ENCODE peak calls at places on chromosomes 6 and 20, in ten cellular contexts. A is left ventricle myocardium inferior, P is fibroblast of lung, U is foreskin keratinocyte, D is cardiac muscle cell, M is tibial artery, Z is GM06990, S is neural progenitor cell, F is kidney epithelial cell, W is WERI-Rb-1. B is an unnamed sample. For H3K27me3, the result is how much of the 10 kb centered on the place peaks cover.

GRCh38 chr6:133682506-133683290 is 206.2 kb upstream of the TCF21 start:
- DNase-seq in F (no peak), P (peak), Z (no peak), S (no peak), D (no peak), U (no peak), A (no peak), M (no peak), W (no peak), B (no peak)

GRCh38 chr6:144264270-144265060 is 20.7 kb upstream of the UTRN start:
- DNase-seq in S (peak), F (peak), W (no peak), M (no peak), U (peak), Z (no peak), D (peak), A (no peak), P (peak), B (peak)

GRCh38 chr6:170144952-170145587 is 145.8 kb downstream of the DLL1 start:
- DNase-seq in S (no peak), P (no peak), W (no peak), U (peak), A (no peak), D (no peak), M (no peak), Z (no peak), F (no peak), B (no peak)

GRCh38 chr20:25308671-25309394 is 60.9 kb downstream of the PYGB start:
- DNase-seq in W (no peak), U (no peak), D (peak), M (no peak), Z (no peak), S (no peak), A (no peak), F (no peak), P (peak), B (no peak)

GRCh38 chr6:29129326-29130012 is 21.6 kb downstream of the OR2J3 start:
- DNase-seq in P (no peak), Z (no peak), M (no peak), W (no peak), S (no peak), D (no peak), F (no peak), A (no peak), U (no peak), B (no peak)

GRCh38 chr20:14989891-14990290 is 652.5 kb upstream of the FLRT3 start:
- DNase-seq in W (no peak), P (no peak), D (no peak), F (no peak), Z (no peak), A (no peak), U (no peak), M (no peak), S (no peak), B (no peak)

GRCh38 chr6:35497571-35498406 is 910 bp upstream of the TEAD3 start:
- DNase-seq in M (peak), U (peak), Z (peak), P (peak), W (peak), F (no peak), D (peak), A (peak), S (peak), B (peak)

GRCh38 chr6:32153252-32153834 is 598 bp upstream of the PPT2 start:
- DNase-seq in S (peak), M (peak), A (no peak), U (no peak), D (no peak), W (no peak), F (no peak), P (peak), Z (no peak), B (no peak)

GRCh38 chr6:28336284-28337024 is 506 bp upstream of the ZSCAN31 start:
- DNase-seq in M (no peak), W (peak), F (peak), A (no peak), D (peak), P (peak), U (no peak), S (peak), Z (no peak), B (no peak)

GRCh38 chr6:21305827-21306469 is 287.6 kb upstream of the SOX4 start:
- DNase-seq in Z (no peak), M (no peak), W (no peak), F (peak), U (peak), D (peak), P (peak), S (no peak), A (no peak), B (no peak)

GRCh38 chr6:169205176-169206160 is 48.2 kb downstream of the THBS2 start:
- DNase-seq in U (no peak), S (no peak), A (no peak), W (no peak), D (peak), P (peak), Z (no peak), F (no peak), M (no peak), B (no peak)

GRCh38 chr20:54698373-54698772 is 223.0 kb downstream of the DOK5 start:
- DNase-seq in S (no peak), D (no peak), P (no peak), U (no peak), M (no peak), W (no peak), A (no peak), Z (no peak), F (no peak), B (no peak)

GRCh38 chr6:6284231-6284966 is 36.1 kb downstream of the F13A1 start:
- DNase-seq in U (no peak), D (no peak), F (no peak), M (no peak), P (no peak), S (no peak), A (no peak), Z (peak), W (no peak), B (no peak)

GRCh38 chr6:152484806-152485205 is 152.4 kb downstream of the SYNE1 start:
- DNase-seq in U (no peak), F (no peak), Z (no peak), M (no peak), P (no peak), D (no peak), A (no peak), S (no peak), W (no peak), B (no peak)

GRCh38 chr6:80520195-80520594 is 413.7 kb downstream of the BCKDHB start:
- DNase-seq in W (no peak), M (no peak), A (no peak), D (peak), F (no peak), U (peak), P (peak), S (no peak), Z (peak), B (no peak)

GRCh38 chr20:64009811-64010387 is 26.1 kb upstream of the C20orf204 start:
- DNase-seq in D (no peak), Z (no peak), M (no peak), U (no peak), W (no peak), P (no peak), F (no peak), S (no peak), A (no peak), B (no peak)

GRCh38 chr6:42257614-42258013 is 40.0 kb upstream of the MRPS10 start:
- DNase-seq in D (no peak), A (no peak), M (no peak), Z (no peak), P (no peak), U (no peak), W (no peak), F (no peak), S (peak), B (no peak)

GRCh38 chr6:170205534-170206316 is 85.2 kb downstream of the DLL1 start:
- DNase-seq in D (no peak), M (peak), U (no peak), W (no peak), Z (no peak), S (no peak), A (no peak), P (no peak), F (no peak), B (no peak)

DNA sequence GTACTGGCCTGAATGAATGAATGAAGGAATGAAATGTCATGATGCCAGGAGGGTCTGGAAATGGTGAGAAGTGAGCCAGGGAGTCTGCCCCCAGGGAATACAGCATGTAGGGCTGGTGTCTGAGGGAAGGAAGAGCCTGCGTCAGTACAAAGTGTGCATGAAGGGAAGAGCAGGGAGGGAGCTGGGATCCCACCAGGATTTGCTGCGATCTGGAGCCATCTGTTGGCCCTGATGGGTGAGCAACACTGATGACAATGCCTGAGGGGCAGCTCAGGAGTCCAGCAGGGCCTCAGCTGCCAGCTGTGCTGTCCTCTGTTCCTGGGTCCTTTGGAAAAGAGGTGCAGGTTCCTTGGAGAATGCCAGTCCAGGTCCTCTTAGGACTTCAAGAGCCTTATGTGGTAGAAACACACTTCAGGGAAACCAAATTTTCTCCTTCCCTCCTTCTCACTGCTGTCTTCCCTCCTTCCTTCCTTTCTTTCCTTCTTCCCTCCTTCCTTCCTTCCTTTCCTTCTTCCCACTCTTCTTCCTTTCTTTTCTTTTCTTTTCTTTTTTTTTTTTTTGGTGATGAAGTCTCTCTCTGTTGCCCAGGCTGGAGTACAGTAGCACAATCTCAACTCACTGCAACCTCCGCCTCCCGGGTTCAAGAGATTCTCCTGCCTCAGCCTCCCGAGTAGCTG is 11.5 kb downstream of the BPI start:
- DNase-seq in P (peak), U (no peak), M (no peak), W (peak), F (no peak), D (peak), A (no peak), S (peak), Z (no peak), B (no peak)
- TF ChIP-seq CTCF in P (peak), U (peak), M (peak), W (peak), F (peak), D (peak), A (no peak), S (peak), Z (no peak), B (no peak)

GRCh38 chr20:17843246-17844132 is 125.1 kb downstream of the SNX5 start:
- DNase-seq in W (no peak), A (peak), Z (no peak), D (peak), M (peak), F (peak), P (peak), S (no peak), U (peak), B (no peak)

GRCh38 chr20:17845701-17846475 is 122.7 kb downstream of the SNX5 start:
- DNase-seq in P (peak), S (no peak), Z (no peak), A (no peak), F (no peak), D (no peak), M (no peak), U (no peak), W (no peak), B (no peak)

GRCh38 chr20:17841751-17842191 is 126.8 kb downstream of the SNX5 start:
- DNase-seq in P (peak), S (no peak), A (peak), M (peak), U (no peak), W (no peak), F (no peak), Z (no peak), D (peak), B (no peak)

GRCh38 chr20:17844549-17845298 is 123.9 kb downstream of the SNX5 start:
- DNase-seq in A (no peak), S (no peak), D (no peak), F (no peak), U (no peak), M (no peak), P (no peak), W (no peak), Z (no peak), B (no peak)

GRCh38 chr20:17844133-17844429 is 124.5 kb downstream of the SNX5 start:
- DNase-seq in A (no peak), W (no peak), U (no peak), Z (no peak), M (no peak), S (no peak), F (no peak), P (no peak), D (no peak), B (no peak)
- H3K27me3 ChIP-seq in A (under half), W (under half), U (under half), Z (under half), M (under half), S (under half), F (under half), P (under half), D (under half), B (under half)

DNA sequence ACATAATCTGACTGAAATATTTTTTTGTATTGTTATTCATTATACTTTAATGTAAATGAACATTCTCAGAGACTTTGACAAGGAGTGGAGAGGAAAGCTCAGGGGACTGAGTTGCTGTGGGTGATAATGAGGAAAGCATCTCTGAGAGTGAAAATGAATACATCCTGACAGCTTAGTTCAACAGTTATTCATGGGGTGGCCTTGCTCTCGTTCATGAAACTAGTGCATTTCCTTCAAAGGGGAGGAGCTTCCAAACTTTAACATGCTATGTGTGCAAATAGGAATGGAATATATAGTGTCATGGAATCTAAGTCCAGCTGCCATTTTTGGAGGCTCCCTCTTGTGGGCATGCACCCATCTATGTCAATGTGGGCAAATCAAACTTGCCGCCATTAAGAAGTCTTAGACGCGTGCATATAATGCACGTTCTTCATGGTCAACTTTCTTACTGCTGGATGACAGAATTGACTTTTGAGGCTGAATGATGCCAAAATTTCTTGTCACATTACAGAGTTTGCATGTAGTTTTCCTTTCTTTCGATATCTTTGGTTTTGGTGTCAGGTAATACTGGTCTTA is 124.3 kb upstream of the TMEM170B start:
- DNase-seq in M (no peak), S (no peak), U (no peak), D (no peak), F (no peak), P (no peak), A (no peak), Z (no peak), W (no peak), B (no peak)
- TF ChIP-seq CTCF in M (no peak), S (peak), U (peak), D (no peak), F (no peak), P (no peak), A (peak), Z (peak), W (no peak), B (no peak)

GRCh38 chr6:25872804-25873203 is 1.2 kb downstream of the SLC17A3 start:
- DNase-seq in Z (no peak), W (no peak), P (no peak), S (no peak), M (no peak), D (no peak), F (no peak), U (no peak), A (no peak), B (no peak)

GRCh38 chr6:25876203-25876602 is 2.2 kb upstream of the SLC17A3 start:
- DNase-seq in P (no peak), U (no peak), A (no peak), Z (no peak), D (no peak), S (no peak), W (no peak), M (no peak), F (no peak), B (no peak)

GRCh38 chr6:25875563-25875905 is 1.5 kb upstream of the SLC17A3 start:
- DNase-seq in U (no peak), S (no peak), A (no peak), P (no peak), D (no peak), W (no peak), M (no peak), Z (no peak), F (no peak), B (no peak)

GRCh38 chr6:25874118-25874517 is at the start of gene SLC17A3:
- DNase-seq in P (no peak), A (no peak), U (no peak), Z (no peak), W (no peak), F (no peak), S (no peak), D (no peak), M (no peak), B (no peak)

GRCh38 chr6:25874822-25875562 is 949 bp upstream of the SLC17A3 start:
- DNase-seq in A (no peak), Z (no peak), F (no peak), U (no peak), D (peak), W (no peak), M (no peak), P (no peak), S (no peak), B (no peak)
- H3K27me3 ChIP-seq in A (under half), Z (under half), F (under half), U (under half), D (under half), W (under half), M (under half), P (under half), S (under half), B (under half)

DNA sequence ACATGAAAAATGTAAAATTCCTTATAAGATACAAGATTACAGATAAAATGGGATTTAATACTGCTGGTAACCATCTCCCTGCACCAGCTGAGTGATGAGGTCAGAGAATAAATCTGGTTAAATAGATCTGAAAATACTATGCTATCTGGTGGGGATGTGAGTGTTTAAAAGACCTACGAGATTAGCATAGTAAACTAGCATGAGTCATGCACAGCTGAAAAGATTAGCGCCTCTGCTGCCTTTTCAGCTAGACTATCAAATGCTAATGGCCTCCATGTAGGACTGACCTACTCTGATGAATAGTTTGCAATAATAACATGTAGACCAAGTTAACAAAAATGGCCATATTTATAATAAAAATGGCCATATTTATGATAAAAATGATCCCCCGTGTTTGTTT is 553.3 kb downstream of the C6orf118 start:
- DNase-seq in P (no peak), U (no peak), A (no peak), M (no peak), D (peak), W (peak), S (peak), Z (no peak), F (no peak), B (no peak)
- TF ChIP-seq CTCF in P (no peak), U (no peak), A (no peak), M (no peak), D (no peak), W (no peak), S (no peak), Z (no peak), F (no peak), B (no peak)

GRCh38 chr20:59270380-59270779 is 30.0 kb upstream of the EDN3 start:
- DNase-seq in S (no peak), U (no peak), W (no peak), D (no peak), Z (no peak), A (no peak), F (no peak), M (no peak), P (no peak), B (no peak)
- H3K27me3 ChIP-seq in S (under half), U (under half), W (under half), D (under half), Z (under half), A (half or more), F (under half), M (under half), P (under half), B (under half)

GRCh38 chr20:38172344-38172743 is 7.3 kb upstream of the TGM2 start:
- DNase-seq in S (no peak), M (no peak), D (peak), W (no peak), A (no peak), U (no peak), F (no peak), Z (no peak), P (no peak), B (no peak)

GRCh38 chr20:38170914-38171300 is 5.8 kb upstream of the TGM2 start:
- DNase-seq in P (no peak), W (no peak), S (no peak), A (peak), U (no peak), F (no peak), M (peak), Z (no peak), D (no peak), B (no peak)

GRCh38 chr20:38171301-38172010 is 6.4 kb upstream of the TGM2 start:
- DNase-seq in D (no peak), U (no peak), Z (no peak), W (peak), P (no peak), A (no peak), M (no peak), F (no peak), S (no peak), B (no peak)

GRCh38 chr20:38175221-38176030 is 10.4 kb upstream of the TGM2 start:
- DNase-seq in D (no peak), Z (no peak), W (no peak), S (peak), P (no peak), F (no peak), A (no peak), U (no peak), M (no peak), B (peak)

DNA sequence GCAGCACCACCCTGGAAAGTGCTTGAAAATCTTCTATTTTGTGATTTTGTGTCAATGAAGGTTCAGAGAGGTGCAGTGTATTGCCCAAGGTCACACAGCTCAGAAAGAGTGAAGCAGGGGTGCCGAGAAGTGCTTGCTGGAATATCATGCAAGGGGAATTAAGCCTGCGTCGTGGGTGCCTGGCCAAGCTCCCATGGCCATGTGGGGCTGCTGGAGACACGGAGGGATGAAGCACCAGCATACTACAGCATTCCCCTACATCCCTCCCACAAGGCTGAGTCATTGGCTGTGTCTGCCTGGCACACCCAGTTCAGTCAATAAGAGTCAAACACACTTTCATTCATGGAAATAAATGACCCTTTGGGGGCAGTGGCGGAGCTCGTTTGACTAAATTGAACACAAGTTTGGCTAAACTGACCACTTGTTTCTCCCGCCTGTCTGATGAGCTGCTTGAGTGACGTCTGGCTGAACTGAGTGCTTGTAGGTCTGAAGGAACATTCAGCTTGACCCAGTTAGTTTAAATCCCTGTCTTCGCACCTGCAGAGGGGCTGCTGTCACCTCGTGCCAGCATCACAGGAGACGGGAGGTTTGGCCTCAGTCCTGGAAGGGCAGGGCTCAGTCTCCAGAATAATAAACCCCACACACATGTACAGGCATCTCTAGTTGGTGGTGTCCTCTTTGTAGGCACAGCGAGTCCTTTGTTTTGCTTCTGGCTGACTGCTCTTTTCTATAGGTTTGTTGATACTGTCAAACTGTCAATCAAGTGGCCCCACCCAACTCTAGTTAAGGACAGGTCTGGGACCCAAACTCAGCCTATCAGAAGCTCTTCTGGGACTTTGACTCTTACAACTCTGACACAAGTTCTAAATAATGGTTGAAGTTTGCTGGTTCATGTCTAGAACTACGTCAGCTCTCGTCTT is 8.4 kb upstream of the TGM2 start:
- DNase-seq in A (peak), P (peak), U (peak), S (peak), M (peak), D (peak), Z (no peak), W (no peak), F (peak), B (no peak)
- TF ChIP-seq CTCF in A (no peak), P (no peak), U (peak), S (no peak), M (no peak), D (no peak), Z (no peak), W (no peak), F (no peak), B (no peak)

B was measured in pancreas.